ENCODE peak calls at places on chromosome 14, in six cellular contexts. O is tibial artery; D is A172; J is cerebellar nuclear complex; F is upper lobe of right lung; I is naive thymus-derived CD8-positive, alpha-beta T cell. N is an unnamed sample.

GRCh38 chr14:95886366-95886765 is 9.7 kb downstream of the TUNAR start:
- DNase-seq in O (no peak), J (no peak), F (no peak), D (no peak), I (no peak), N (no peak)

GRCh38 chr14:23245282-23245681 is 7.5 kb downstream of the RNF212B start:
- DNase-seq in O (no peak), D (no peak), F (no peak), I (no peak), J (no peak), N (no peak)

GRCh38 chr14:101810897-101811620 is 49.5 kb downstream of the PPP2R5C start:
- DNase-seq in D (peak; percentile 13), O (no peak), J (no peak), F (no peak), I (no peak), N (no peak)

GRCh38 chr14:65927871-65928270 is 515.3 kb downstream of the FUT8 start:
- DNase-seq in I (peak; percentile 25), F (no peak), J (no peak), O (no peak), D (no peak), N (no peak)

GRCh38 chr14:62768753-62769152 is 276.5 kb downstream of the KCNH5 start:
- DNase-seq in D (no peak), I (no peak), O (no peak), J (no peak), F (no peak), N (no peak)

GRCh38 chr14:76261371-76261811 is 109.7 kb downstream of the GPATCH2L start:
- DNase-seq in O (no peak), J (no peak), D (no peak), I (no peak), F (no peak), N (no peak)

GRCh38 chr14:71474866-71475265 is 457.4 kb upstream of the RGS6 start:
- DNase-seq in I (no peak), J (no peak), O (no peak), F (no peak), D (no peak), N (no peak)

GRCh38 chr14:41423503-41423902 is 183.2 kb upstream of the LRFN5 start:
- DNase-seq in O (no peak), J (no peak), I (no peak), F (no peak), D (peak; percentile 13), N (no peak)